ENCODE peak calls at places on chromosomes 12 and 14, in eight cellular contexts. One of them, this sample, is unnamed.

GRCh38 chr12:32301216-32301615 is 98.1 kb upstream of the FGD4 start:
- DNase-seq in T1000: no peak
- DNase-seq in AG09309: no peak
- DNase-seq in NCI-H748 treated with DMSO at 0.1 percent for 48 hours: no peak
- DNase-seq in HS-5: no peak
- DNase-seq in GM23338: no peak
- DNase-seq in stimulated activated CD4-positive, alpha-beta T cell treated with anti-CD3 and anti-CD28 coated beads, Interleukin-4, amount 100 ng/mL, for 48 hours: no peak
- DNase-seq in pancreas: no peak
- DNase-seq in this sample: no peak

GRCh38 chr12:47133981-47134380 is 54.2 kb upstream of the AMIGO2 start:
- DNase-seq in T1000: no peak
- DNase-seq in AG09309: no peak
- DNase-seq in NCI-H748 treated with DMSO at 0.1 percent for 48 hours: no peak
- DNase-seq in HS-5: no peak
- DNase-seq in GM23338: no peak
- DNase-seq in stimulated activated CD4-positive, alpha-beta T cell treated with anti-CD3 and anti-CD28 coated beads, Interleukin-4, amount 100 ng/mL, for 48 hours: no peak
- DNase-seq in pancreas: no peak
- DNase-seq in this sample: no peak

GRCh38 chr14:94135476-94135875 is 6.1 kb upstream of the IFI27L2 start:
- DNase-seq in T1000: no peak
- DNase-seq in AG09309: no peak
- DNase-seq in NCI-H748 treated with DMSO at 0.1 percent for 48 hours: no peak
- DNase-seq in HS-5: no peak
- DNase-seq in GM23338: no peak
- DNase-seq in stimulated activated CD4-positive, alpha-beta T cell treated with anti-CD3 and anti-CD28 coated beads, Interleukin-4, amount 100 ng/mL, for 48 hours: no peak
- DNase-seq in pancreas: no peak
- DNase-seq in this sample: no peak

GRCh38 chr12:42482820-42483533 is 106.6 kb downstream of the PRICKLE1 start:
- DNase-seq in T1000: peak; percentile 69
- DNase-seq in AG09309: no peak
- DNase-seq in NCI-H748 treated with DMSO at 0.1 percent for 48 hours: peak; percentile 65
- DNase-seq in HS-5: no peak
- DNase-seq in GM23338: peak; percentile 86
- DNase-seq in stimulated activated CD4-positive, alpha-beta T cell treated with anti-CD3 and anti-CD28 coated beads, Interleukin-4, amount 100 ng/mL, for 48 hours: peak; percentile 50
- DNase-seq in pancreas: peak; percentile 93
- DNase-seq in this sample: peak; percentile 89

GRCh38 chr14:92586966-92587365 is 73.4 kb downstream of the RIN3 start:
- DNase-seq in T1000: no peak
- DNase-seq in AG09309: no peak
- DNase-seq in NCI-H748 treated with DMSO at 0.1 percent for 48 hours: no peak
- DNase-seq in HS-5: no peak
- DNase-seq in GM23338: no peak
- DNase-seq in stimulated activated CD4-positive, alpha-beta T cell treated with anti-CD3 and anti-CD28 coated beads, Interleukin-4, amount 100 ng/mL, for 48 hours: no peak
- DNase-seq in pancreas: no peak
- DNase-seq in this sample: no peak

GRCh38 chr12:64299628-64300027 is 77.5 kb upstream of the KICS2 start:
- DNase-seq in T1000: no peak
- DNase-seq in AG09309: no peak
- DNase-seq in NCI-H748 treated with DMSO at 0.1 percent for 48 hours: no peak
- DNase-seq in HS-5: no peak
- DNase-seq in GM23338: no peak
- DNase-seq in stimulated activated CD4-positive, alpha-beta T cell treated with anti-CD3 and anti-CD28 coated beads, Interleukin-4, amount 100 ng/mL, for 48 hours: no peak
- DNase-seq in pancreas: no peak
- DNase-seq in this sample: no peak

GRCh38 chr14:28946267-28946666 is 179.7 kb downstream of the FOXG1 start:
- DNase-seq in T1000: no peak
- DNase-seq in AG09309: no peak
- DNase-seq in NCI-H748 treated with DMSO at 0.1 percent for 48 hours: no peak
- DNase-seq in HS-5: no peak
- DNase-seq in GM23338: no peak
- DNase-seq in stimulated activated CD4-positive, alpha-beta T cell treated with anti-CD3 and anti-CD28 coated beads, Interleukin-4, amount 100 ng/mL, for 48 hours: no peak
- DNase-seq in pancreas: no peak
- DNase-seq in this sample: no peak

GRCh38 chr12:40099423-40099853 is 6.4 kb downstream of the SLC2A13 start:
- DNase-seq in T1000: no peak
- DNase-seq in AG09309: no peak
- DNase-seq in NCI-H748 treated with DMSO at 0.1 percent for 48 hours: no peak
- DNase-seq in HS-5: no peak
- DNase-seq in GM23338: no peak
- DNase-seq in stimulated activated CD4-positive, alpha-beta T cell treated with anti-CD3 and anti-CD28 coated beads, Interleukin-4, amount 100 ng/mL, for 48 hours: no peak
- DNase-seq in pancreas: no peak
- DNase-seq in this sample: no peak

GRCh38 chr14:76307786-76308780 is 67.9 kb upstream of the ESRRB start:
- DNase-seq in T1000: no peak
- DNase-seq in AG09309: no peak
- DNase-seq in NCI-H748 treated with DMSO at 0.1 percent for 48 hours: no peak
- DNase-seq in HS-5: peak; percentile 5
- DNase-seq in GM23338: no peak
- DNase-seq in stimulated activated CD4-positive, alpha-beta T cell treated with anti-CD3 and anti-CD28 coated beads, Interleukin-4, amount 100 ng/mL, for 48 hours: no peak
- DNase-seq in pancreas: no peak
- DNase-seq in this sample: peak; percentile 51

GRCh38 chr14:58992935-58993334 is 195.5 kb upstream of the DAAM1 start:
- DNase-seq in T1000: no peak
- DNase-seq in AG09309: no peak
- DNase-seq in NCI-H748 treated with DMSO at 0.1 percent for 48 hours: no peak
- DNase-seq in HS-5: no peak
- DNase-seq in GM23338: no peak
- DNase-seq in stimulated activated CD4-positive, alpha-beta T cell treated with anti-CD3 and anti-CD28 coated beads, Interleukin-4, amount 100 ng/mL, for 48 hours: no peak
- DNase-seq in pancreas: no peak
- DNase-seq in this sample: no peak

GRCh38 chr12:121033625-121034349 is 5.3 kb downstream of the OASL start:
- DNase-seq in T1000: peak; percentile 36
- DNase-seq in AG09309: no peak
- DNase-seq in NCI-H748 treated with DMSO at 0.1 percent for 48 hours: no peak
- DNase-seq in HS-5: peak; percentile 69
- DNase-seq in GM23338: no peak
- DNase-seq in stimulated activated CD4-positive, alpha-beta T cell treated with anti-CD3 and anti-CD28 coated beads, Interleukin-4, amount 100 ng/mL, for 48 hours: peak; percentile 29
- DNase-seq in pancreas: no peak
- DNase-seq in this sample: no peak

GRCh38 chr12:66717049-66717448 is 38.2 kb upstream of the GRIP1 start:
- DNase-seq in T1000: no peak
- DNase-seq in AG09309: no peak
- DNase-seq in NCI-H748 treated with DMSO at 0.1 percent for 48 hours: no peak
- DNase-seq in HS-5: no peak
- DNase-seq in GM23338: no peak
- DNase-seq in stimulated activated CD4-positive, alpha-beta T cell treated with anti-CD3 and anti-CD28 coated beads, Interleukin-4, amount 100 ng/mL, for 48 hours: no peak
- DNase-seq in pancreas: no peak
- DNase-seq in this sample: no peak

GRCh38 chr14:67241416-67242362 is at the start of gene PALS1:
- DNase-seq in T1000: no peak
- DNase-seq in AG09309: peak; percentile 54
- DNase-seq in NCI-H748 treated with DMSO at 0.1 percent for 48 hours: peak; percentile 14
- DNase-seq in HS-5: peak; percentile 53
- DNase-seq in GM23338: peak; percentile 70
- DNase-seq in stimulated activated CD4-positive, alpha-beta T cell treated with anti-CD3 and anti-CD28 coated beads, Interleukin-4, amount 100 ng/mL, for 48 hours: no peak
- DNase-seq in pancreas: no peak
- DNase-seq in this sample: no peak

GRCh38 chr14:105087308-105087962 is 22.2 kb upstream of the GPR132 start:
- DNase-seq in T1000: no peak
- DNase-seq in AG09309: no peak
- DNase-seq in NCI-H748 treated with DMSO at 0.1 percent for 48 hours: no peak
- DNase-seq in HS-5: no peak
- DNase-seq in GM23338: peak; percentile 63
- DNase-seq in stimulated activated CD4-positive, alpha-beta T cell treated with anti-CD3 and anti-CD28 coated beads, Interleukin-4, amount 100 ng/mL, for 48 hours: no peak
- DNase-seq in pancreas: no peak
- DNase-seq in this sample: no peak

GRCh38 chr14:31419179-31420012 is 954 bp downstream of the HEATR5A start:
- DNase-seq in T1000: no peak
- DNase-seq in AG09309: no peak
- DNase-seq in NCI-H748 treated with DMSO at 0.1 percent for 48 hours: no peak
- DNase-seq in HS-5: no peak
- DNase-seq in GM23338: no peak
- DNase-seq in stimulated activated CD4-positive, alpha-beta T cell treated with anti-CD3 and anti-CD28 coated beads, Interleukin-4, amount 100 ng/mL, for 48 hours: no peak
- DNase-seq in pancreas: no peak
- DNase-seq in this sample: no peak

GRCh38 chr12:59403259-59403932 is 192.4 kb upstream of the SLC16A7 start:
- DNase-seq in T1000: no peak
- DNase-seq in AG09309: peak; percentile 59
- DNase-seq in NCI-H748 treated with DMSO at 0.1 percent for 48 hours: peak; percentile 57
- DNase-seq in HS-5: peak; percentile 43
- DNase-seq in GM23338: peak; percentile 81
- DNase-seq in stimulated activated CD4-positive, alpha-beta T cell treated with anti-CD3 and anti-CD28 coated beads, Interleukin-4, amount 100 ng/mL, for 48 hours: no peak
- DNase-seq in pancreas: no peak
- DNase-seq in this sample: no peak

GRCh38 chr12:11807453-11807852 is 158.0 kb downstream of the ETV6 start:
- DNase-seq in T1000: no peak
- DNase-seq in AG09309: no peak
- DNase-seq in NCI-H748 treated with DMSO at 0.1 percent for 48 hours: peak; percentile 76
- DNase-seq in HS-5: no peak
- DNase-seq in GM23338: no peak
- DNase-seq in stimulated activated CD4-positive, alpha-beta T cell treated with anti-CD3 and anti-CD28 coated beads, Interleukin-4, amount 100 ng/mL, for 48 hours: no peak
- DNase-seq in pancreas: no peak
- DNase-seq in this sample: no peak

GRCh38 chr12:113852273-113852672 is 113.9 kb downstream of the RBM19 start:
- DNase-seq in T1000: no peak
- DNase-seq in AG09309: no peak
- DNase-seq in NCI-H748 treated with DMSO at 0.1 percent for 48 hours: no peak
- DNase-seq in HS-5: no peak
- DNase-seq in GM23338: no peak
- DNase-seq in stimulated activated CD4-positive, alpha-beta T cell treated with anti-CD3 and anti-CD28 coated beads, Interleukin-4, amount 100 ng/mL, for 48 hours: no peak
- DNase-seq in pancreas: no peak
- DNase-seq in this sample: no peak

GRCh38 chr12:88299567-88300101 is 157.5 kb downstream of the TMTC3 start:
- DNase-seq in T1000: peak; percentile 100
- DNase-seq in AG09309: peak; percentile 98
- DNase-seq in NCI-H748 treated with DMSO at 0.1 percent for 48 hours: no peak
- DNase-seq in HS-5: peak; percentile 98
- DNase-seq in GM23338: no peak
- DNase-seq in stimulated activated CD4-positive, alpha-beta T cell treated with anti-CD3 and anti-CD28 coated beads, Interleukin-4, amount 100 ng/mL, for 48 hours: peak; percentile 25
- DNase-seq in pancreas: no peak
- DNase-seq in this sample: no peak

GRCh38 chr12:125145196-125145595 is 80.0 kb downstream of the AACS start:
- DNase-seq in T1000: no peak
- DNase-seq in AG09309: no peak
- DNase-seq in NCI-H748 treated with DMSO at 0.1 percent for 48 hours: no peak
- DNase-seq in HS-5: no peak
- DNase-seq in GM23338: no peak
- DNase-seq in stimulated activated CD4-positive, alpha-beta T cell treated with anti-CD3 and anti-CD28 coated beads, Interleukin-4, amount 100 ng/mL, for 48 hours: no peak
- DNase-seq in pancreas: no peak
- DNase-seq in this sample: no peak

This sample was measured in type B pancreatic cell.